ENCODE peak calls at places on chromosomes 11 and 22, in eight cellular contexts. X is HepG2, M is K562, B is breast epithelium, G is HCT116, D is H1, I is stomach, S is GM23338. V is an unnamed sample.

GRCh38 chr11:65854871-65855837 is 2.8 kb downstream of the CFL1 start:
- DNase-seq in X (no peak), M (no peak), B (no peak), G (no peak), D (no peak), I (no peak), S (no peak), V (peak)

GRCh38 chr22:45235851-45236342 is 4.8 kb downstream of the KIAA0930 start:
- DNase-seq in X (no peak), M (no peak), B (no peak), G (no peak), D (no peak), I (no peak), S (no peak), V (peak)

GRCh38 chr22:38314992-38315800 is 2.0 kb downstream of the CSNK1E start:
- DNase-seq in X (no peak), M (no peak), B (no peak), G (no peak), D (no peak), I (peak), S (no peak), V (peak)

GRCh38 chr11:111602865-111603632 is 800 bp downstream of the SIK2 start:
- DNase-seq in X (no peak), M (peak), B (peak), G (no peak), D (no peak), I (peak), S (peak), V (peak)

GRCh38 chr22:45229181-45229580 is 11.5 kb downstream of the KIAA0930 start:
- DNase-seq in X (no peak), M (no peak), B (no peak), G (no peak), D (no peak), I (no peak), S (no peak), V (no peak)

GRCh38 chr11:61924016-61924360 is 6.6 kb upstream of the RAB3IL1 start:
- DNase-seq in X (no peak), M (no peak), B (no peak), G (no peak), D (no peak), I (no peak), S (no peak), V (no peak)

GRCh38 chr11:47376183-47376542 is 2.2 kb downstream of the SPI1 start:
- DNase-seq in X (no peak), M (no peak), B (no peak), G (no peak), D (no peak), I (no peak), S (no peak), V (no peak)

GRCh38 chr22:30435674-30436126 is 10.1 kb downstream of the MTFP1 start:
- DNase-seq in X (no peak), M (no peak), B (no peak), G (peak), D (no peak), I (peak), S (no peak), V (peak)

GRCh38 chr11:115581871-115582639 is 77.8 kb upstream of the CADM1 start:
- DNase-seq in X (no peak), M (peak), B (no peak), G (no peak), D (peak), I (no peak), S (peak), V (peak)

GRCh38 chr11:64864473-64865285 is 13.7 kb downstream of the EHD1 start:
- DNase-seq in X (no peak), M (no peak), B (no peak), G (no peak), D (no peak), I (no peak), S (no peak), V (peak)

GRCh38 chr22:40001800-40002577 is 7.2 kb downstream of the FAM83F start:
- DNase-seq in X (no peak), M (peak), B (no peak), G (no peak), D (no peak), I (no peak), S (peak), V (no peak)

GRCh38 chr11:11965192-11965591 is 43.2 kb downstream of the DKK3 start:
- DNase-seq in X (no peak), M (no peak), B (no peak), G (no peak), D (no peak), I (no peak), S (no peak), V (no peak)

GRCh38 chr22:46500201-46500600 is 37.2 kb downstream of the CELSR1 start:
- DNase-seq in X (no peak), M (no peak), B (no peak), G (no peak), D (peak), I (no peak), S (peak), V (no peak)

GRCh38 chr22:17912942-17913704 is 111.2 kb downstream of the MICAL3 start:
- DNase-seq in X (no peak), M (no peak), B (no peak), G (no peak), D (no peak), I (no peak), S (peak), V (no peak)

GRCh38 chr22:37426532-37427127 is 649 bp downstream of the ELFN2 start:
- DNase-seq in X (no peak), M (no peak), B (no peak), G (no peak), D (no peak), I (no peak), S (no peak), V (no peak)

GRCh38 chr22:19571207-19571795 is 47.1 kb upstream of the CLDN5 start:
- DNase-seq in X (no peak), M (no peak), B (no peak), G (no peak), D (no peak), I (no peak), S (no peak), V (no peak)

GRCh38 chr11:20090654-20091374 is 69.5 kb downstream of the DBX1 start:
- DNase-seq in X (no peak), M (peak), B (no peak), G (no peak), D (no peak), I (no peak), S (no peak), V (no peak)

GRCh38 chr11:95132956-95133355 is 43.3 kb downstream of the ENDOD1 start:
- DNase-seq in X (no peak), M (no peak), B (no peak), G (no peak), D (no peak), I (no peak), S (no peak), V (peak)

GRCh38 chr11:105244157-105244820 is 104.7 kb upstream of the CARD18 start:
- DNase-seq in X (no peak), M (no peak), B (no peak), G (peak), D (no peak), I (no peak), S (no peak), V (no peak)

GRCh38 chr11:81966340-81966739 is 767.3 kb downstream of the FAM181B start:
- DNase-seq in X (no peak), M (no peak), B (no peak), G (no peak), D (no peak), I (no peak), S (no peak), V (no peak)

GRCh38 chr11:81959341-81959740 is 774.3 kb downstream of the FAM181B start:
- DNase-seq in X (no peak), M (no peak), B (no peak), G (no peak), D (no peak), I (no peak), S (peak), V (no peak)

GRCh38 chr11:81967242-81967641 is 766.4 kb downstream of the FAM181B start:
- DNase-seq in X (no peak), M (no peak), B (no peak), G (no peak), D (no peak), I (no peak), S (no peak), V (no peak)

GRCh38 chr11:81963018-81963417 is 770.6 kb downstream of the FAM181B start:
- DNase-seq in X (peak), M (no peak), B (no peak), G (no peak), D (no peak), I (no peak), S (peak), V (no peak)
- H3K4me3 ChIP-seq in X (no peak), M (no peak), B (no peak), G (no peak), D (no peak), I (no peak), S (no peak), V (no peak)

DNA sequence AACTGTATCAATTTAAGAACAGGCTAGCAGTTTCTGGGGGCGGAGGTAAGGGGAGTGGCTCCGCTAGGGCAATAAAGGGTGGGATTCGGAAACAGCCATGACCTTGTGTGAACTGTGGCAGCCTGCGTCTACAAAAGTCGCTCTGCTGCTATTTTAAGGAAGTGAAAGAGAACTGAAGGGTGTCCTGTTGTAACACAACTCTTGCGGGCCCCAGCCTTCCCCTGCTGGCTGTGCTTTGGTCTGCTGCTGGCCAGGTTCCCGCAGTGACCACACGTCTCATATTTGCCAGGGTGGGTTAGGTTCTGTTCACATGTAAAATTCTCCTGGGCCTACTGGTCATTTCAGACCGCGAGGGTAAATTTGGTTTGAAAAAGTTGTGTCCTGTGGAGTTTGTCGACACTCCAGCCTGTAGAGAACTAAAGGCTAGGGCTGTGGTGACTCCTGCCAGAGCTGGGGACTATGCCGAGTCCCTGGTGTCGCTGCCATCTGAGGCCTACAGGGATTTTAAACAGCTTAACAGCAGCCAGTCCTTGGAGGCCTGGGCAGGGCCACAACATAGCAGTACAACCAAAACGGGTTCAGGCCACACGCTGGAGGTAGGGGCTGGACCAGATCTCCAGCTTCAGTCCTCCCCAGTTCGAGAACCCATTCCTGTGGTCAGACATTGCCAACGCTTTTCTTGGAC is 1.1 kb upstream of the PPFIBP2 start:
- DNase-seq in X (peak), M (peak), B (peak), G (no peak), D (no peak), I (peak), S (peak), V (peak)
- TF ChIP-seq POLR2AphosphoS5 in X (no peak), M (no peak), B (no peak), G (no peak), D (no peak), I (peak), S (no peak), V (peak)

DNA sequence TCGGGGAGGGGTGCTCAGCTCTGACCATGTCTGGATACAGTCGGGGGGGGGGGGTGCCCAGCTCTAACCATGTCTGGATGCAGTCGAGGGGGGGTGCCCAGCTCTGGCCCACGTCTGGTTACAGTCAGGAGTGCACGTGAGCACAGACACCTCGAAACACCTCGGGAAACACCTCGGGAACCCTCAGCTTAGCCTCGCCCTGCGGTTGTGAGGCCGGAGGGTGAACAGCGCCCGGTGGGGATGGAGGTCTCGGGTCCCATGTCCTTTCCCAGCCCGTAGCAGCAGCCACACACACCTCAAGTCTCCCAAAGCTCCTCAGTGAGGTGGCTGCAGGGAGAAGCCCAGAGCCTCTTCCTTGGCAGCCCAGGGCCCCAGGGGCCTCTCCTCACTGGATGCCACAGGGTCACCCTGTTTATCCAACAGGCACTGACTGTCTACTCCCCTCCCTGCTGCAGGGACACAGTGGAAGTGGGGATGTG is 2.1 kb downstream of the SIGIRR start:
- DNase-seq in X (no peak), M (no peak), B (no peak), G (no peak), D (no peak), I (no peak), S (no peak), V (no peak)
- H3K4me3 ChIP-seq in X (no peak), M (no peak), B (no peak), G (no peak), D (no peak), I (no peak), S (no peak), V (no peak)

GRCh38 chr22:50267591-50268390 is 2.4 kb downstream of the MAPK11 start:
- DNase-seq in X (no peak), M (peak), B (peak), G (no peak), D (no peak), I (peak), S (peak), V (peak)
- TF ChIP-seq POLR2AphosphoS5 in X (no peak), M (no peak), B (no peak), G (no peak), D (no peak), I (no peak), S (no peak), V (no peak)

DNA sequence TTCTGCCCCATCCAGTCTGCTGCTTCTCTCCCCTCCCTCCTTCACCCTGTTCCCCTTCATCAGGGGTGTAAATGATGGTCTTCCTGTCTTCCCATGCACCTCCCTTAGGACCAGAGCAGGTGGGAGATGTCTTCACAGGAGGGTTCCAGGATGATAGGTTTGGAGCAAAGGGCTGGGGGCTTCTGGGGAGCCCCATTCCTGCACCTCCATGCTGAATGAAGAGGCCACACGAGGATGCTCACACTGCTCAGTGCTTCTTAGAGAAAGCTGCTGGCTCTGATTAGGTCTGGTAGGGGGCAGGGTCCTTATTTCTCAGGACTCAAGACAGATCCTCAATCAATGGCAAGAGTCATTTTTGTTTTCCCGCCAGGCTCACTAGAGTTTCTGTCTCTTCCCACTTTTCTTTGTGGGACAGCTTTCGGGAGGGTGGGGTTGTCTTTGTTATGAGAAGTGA is 41.1 kb downstream of the BCR start:
- DNase-seq in X (no peak), M (no peak), B (no peak), G (no peak), D (no peak), I (no peak), S (no peak), V (no peak)
- H3K4me3 ChIP-seq in X (no peak), M (no peak), B (no peak), G (no peak), D (no peak), I (no peak), S (no peak), V (no peak)